ENCODE peak calls at places on chromosomes 4 and X, in four cellular contexts. One of them, this sample, is unnamed.

GRCh38 chr4:824461-825062 is 1.4 kb downstream of the CPLX1 start:
- DNase-seq in lower lobe of right lung: no peak
- DNase-seq in kidney: peak; percentile 39
- DNase-seq in endodermal cell: peak; percentile 56
- DNase-seq in this sample: no peak

GRCh38 chr4:137650051-137650450 is 117.8 kb upstream of the PCDH18 start:
- DNase-seq in lower lobe of right lung: no peak
- DNase-seq in endodermal cell: no peak
- DNase-seq in kidney: no peak
- DNase-seq in this sample: no peak

GRCh38 chr4:3338321-3338838 is 45.6 kb downstream of the RGS12 start:
- DNase-seq in endodermal cell: no peak
- DNase-seq in lower lobe of right lung: no peak
- DNase-seq in kidney: no peak
- DNase-seq in this sample: no peak

GRCh38 chrX:119502727-119503483 is 34.7 kb downstream of the SLC25A5 start:
- DNase-seq in endodermal cell: no peak
- DNase-seq in kidney: no peak
- DNase-seq in lower lobe of right lung: peak; percentile 72
- DNase-seq in this sample: peak; percentile 39

GRCh38 chr4:4994312-4995097 is 24.8 kb downstream of the CYTL1 start:
- DNase-seq in kidney: no peak
- DNase-seq in lower lobe of right lung: no peak
- DNase-seq in endodermal cell: no peak
- DNase-seq in this sample: no peak

GRCh38 chr4:6008092-6008551 is 10.1 kb downstream of the C4orf50 start:
- DNase-seq in lower lobe of right lung: no peak
- DNase-seq in endodermal cell: peak; percentile 86
- DNase-seq in kidney: peak; percentile 51
- DNase-seq in this sample: no peak

GRCh38 chr4:5711479-5712184 is 631 bp downstream of the EVC start:
- DNase-seq in lower lobe of right lung: peak; percentile 52
- DNase-seq in kidney: peak; percentile 81
- DNase-seq in endodermal cell: peak; percentile 82
- DNase-seq in this sample: peak; percentile 68

GRCh38 chrX:12771445-12772069 is 19.7 kb upstream of the PRPS2 start:
- DNase-seq in kidney: no peak
- DNase-seq in endodermal cell: peak; percentile 86
- DNase-seq in lower lobe of right lung: peak; percentile 78
- DNase-seq in this sample: no peak

GRCh38 chr4:186887211-186887785 is 163.6 kb upstream of the FAT1 start:
- DNase-seq in endodermal cell: no peak
- DNase-seq in lower lobe of right lung: no peak
- DNase-seq in kidney: no peak
- DNase-seq in this sample: peak; percentile 66

GRCh38 chrX:122625239-122625638 is 558.8 kb upstream of the GRIA3 start:
- DNase-seq in lower lobe of right lung: no peak
- DNase-seq in kidney: no peak
- DNase-seq in endodermal cell: no peak
- DNase-seq in this sample: peak; percentile 62

GRCh38 chr4:102608190-102608589 is 107.0 kb downstream of the NFKB1 start:
- DNase-seq in endodermal cell: no peak
- DNase-seq in kidney: no peak
- DNase-seq in lower lobe of right lung: no peak
- DNase-seq in this sample: peak; percentile 16

GRCh38 chr4:20773144-20773997 is 73.1 kb downstream of the PACRGL start:
- DNase-seq in endodermal cell: peak; percentile 88
- DNase-seq in kidney: no peak
- DNase-seq in lower lobe of right lung: peak; percentile 47
- DNase-seq in this sample: peak; percentile 18

GRCh38 chr4:2745981-2746806 is 9.9 kb downstream of the TNIP2 start:
- DNase-seq in kidney: peak; percentile 92
- DNase-seq in endodermal cell: no peak
- DNase-seq in lower lobe of right lung: peak; percentile 51
- DNase-seq in this sample: peak; percentile 52

GRCh38 chrX:47458528-47458927 is 24.5 kb downstream of the ZNF41 start:
- DNase-seq in kidney: no peak
- DNase-seq in lower lobe of right lung: no peak
- DNase-seq in endodermal cell: no peak
- DNase-seq in this sample: no peak

GRCh38 chrX:47456080-47456479 is 26.9 kb downstream of the ZNF41 start:
- DNase-seq in endodermal cell: no peak
- DNase-seq in kidney: no peak
- DNase-seq in lower lobe of right lung: no peak
- DNase-seq in this sample: no peak

DNA sequence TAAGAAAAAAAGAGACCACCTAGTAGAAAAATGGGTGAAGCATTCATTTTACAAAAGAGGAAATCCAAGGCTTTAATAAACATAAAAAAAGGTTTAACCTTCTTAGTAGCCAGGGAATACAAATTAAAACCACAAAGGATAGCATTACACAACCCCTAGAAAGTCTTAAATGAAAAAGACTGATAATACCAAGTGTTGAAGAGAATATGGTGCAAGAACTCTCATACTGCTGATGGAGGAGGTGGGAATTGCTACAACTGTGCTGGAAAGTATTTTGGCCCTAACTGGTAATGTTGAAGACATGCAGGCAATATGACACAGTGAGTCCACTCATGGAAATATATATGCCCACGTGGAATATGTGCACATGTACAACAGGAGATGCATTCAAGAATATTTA is 22.5 kb downstream of the ZNF41 start:
- DNase-seq in lower lobe of right lung: no peak
- DNase-seq in kidney: no peak
- DNase-seq in endodermal cell: no peak
- DNase-seq in this sample: no peak
- H3K9me3 ChIP-seq in lower lobe of right lung: no peaks in the 10 kb centered on the region
- H3K9me3 ChIP-seq in kidney: no peaks in the 10 kb centered on the region
- H3K9me3 ChIP-seq in endodermal cell: no peaks in the 10 kb centered on the region
- H3K9me3 ChIP-seq in this sample: no peaks in the 10 kb centered on the region

DNA sequence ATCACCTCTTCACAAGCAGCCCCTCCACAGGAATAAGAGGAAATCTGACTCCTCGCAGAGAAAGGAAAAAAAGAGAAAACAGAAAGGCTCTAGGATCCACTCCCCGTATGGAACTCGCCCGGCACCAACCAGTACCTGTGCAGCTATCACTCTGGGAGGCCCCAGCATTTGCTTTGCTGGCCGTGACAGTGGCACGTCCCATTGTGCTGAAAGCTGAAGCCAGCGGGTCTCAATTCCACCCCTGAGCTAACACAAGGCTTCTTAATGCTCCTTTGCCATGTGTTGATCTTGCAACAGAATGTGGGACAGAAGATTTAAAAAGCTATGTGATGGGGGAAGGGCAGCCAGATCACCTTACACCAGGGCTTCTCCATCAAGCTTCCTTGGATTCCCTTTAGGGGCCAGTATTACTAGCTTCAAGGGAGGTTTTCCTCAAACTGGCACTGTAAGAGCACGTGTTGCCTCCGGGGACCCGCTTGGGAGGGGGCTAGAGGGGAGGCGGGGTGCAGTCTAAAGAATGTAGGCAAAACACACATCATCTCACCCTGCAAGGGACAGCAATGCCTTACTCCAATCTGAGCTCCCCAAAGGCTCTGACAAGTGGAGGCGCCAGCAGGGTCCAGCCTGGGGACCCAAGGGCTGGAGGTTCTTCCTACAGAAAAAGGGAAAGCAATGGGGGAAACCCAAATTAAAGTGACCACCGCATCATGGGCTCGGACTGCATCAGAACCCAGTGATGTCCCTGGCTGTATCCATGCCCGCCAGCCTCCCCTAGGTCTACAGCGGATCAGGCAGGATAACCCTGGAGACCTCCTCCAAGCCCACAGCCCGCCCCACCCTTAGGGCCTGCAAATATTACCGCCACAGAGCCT is 1.2 kb downstream of the USP46 start:
- DNase-seq in kidney: no peak
- DNase-seq in endodermal cell: peak; percentile 83
- DNase-seq in lower lobe of right lung: no peak
- DNase-seq in this sample: no peak
- TF ChIP-seq CTCF in kidney: no peak
- TF ChIP-seq CTCF in endodermal cell: peak; percentile 47
- TF ChIP-seq CTCF in lower lobe of right lung: no peak
- TF ChIP-seq CTCF in this sample: no peak

GRCh38 chr4:22427676-22428075 is 88.2 kb downstream of the ADGRA3 start:
- DNase-seq in endodermal cell: no peak
- DNase-seq in kidney: no peak
- DNase-seq in lower lobe of right lung: no peak
- DNase-seq in this sample: no peak
- H3K36me3 ChIP-seq in endodermal cell: peaks cover 47% of the 10 kb centered on the region
- H3K36me3 ChIP-seq in kidney: no peaks in the 10 kb centered on the region
- H3K36me3 ChIP-seq in lower lobe of right lung: peaks cover 5% of the 10 kb centered on the region
- H3K36me3 ChIP-seq in this sample: no peaks in the 10 kb centered on the region

GRCh38 chrX:153342762-153343558 is 9.0 kb downstream of the ZNF275 start:
- DNase-seq in kidney: no peak
- DNase-seq in endodermal cell: no peak
- DNase-seq in lower lobe of right lung: no peak
- DNase-seq in this sample: no peak

GRCh38 chrX:153347530-153347929 is 13.6 kb downstream of the ZNF275 start:
- DNase-seq in kidney: no peak
- DNase-seq in endodermal cell: no peak
- DNase-seq in lower lobe of right lung: no peak
- DNase-seq in this sample: no peak

GRCh38 chrX:153340111-153340510 is 6.2 kb downstream of the ZNF275 start:
- DNase-seq in kidney: no peak
- DNase-seq in endodermal cell: no peak
- DNase-seq in lower lobe of right lung: no peak
- DNase-seq in this sample: no peak

GRCh38 chrX:153339662-153340061 is 5.7 kb downstream of the ZNF275 start:
- DNase-seq in endodermal cell: no peak
- DNase-seq in kidney: no peak
- DNase-seq in lower lobe of right lung: no peak
- DNase-seq in this sample: no peak

DNA sequence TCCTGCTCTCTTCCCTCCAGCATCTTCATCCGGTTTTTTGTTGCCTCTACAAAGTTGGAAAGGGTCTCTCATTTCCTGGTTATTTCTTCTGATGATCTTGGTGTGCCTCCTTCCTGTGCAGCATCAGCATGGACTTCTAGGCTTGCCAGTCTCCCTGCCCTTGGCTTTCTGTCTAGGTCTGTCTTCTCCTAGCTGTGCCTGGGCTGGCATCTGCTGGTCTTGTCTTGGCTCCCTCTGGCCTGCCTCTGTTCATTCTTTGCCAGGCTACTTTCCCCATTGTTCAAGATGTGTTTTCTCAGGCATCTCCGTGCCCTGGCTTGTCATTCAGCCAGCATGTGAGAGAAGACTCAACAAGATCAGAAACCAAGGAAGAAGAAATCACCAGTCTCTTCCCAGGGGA is 9.7 kb downstream of the ZNF275 start:
- DNase-seq in kidney: no peak
- DNase-seq in endodermal cell: no peak
- DNase-seq in lower lobe of right lung: no peak
- DNase-seq in this sample: no peak
- H3K9me3 ChIP-seq in kidney: no peaks in the 10 kb centered on the region
- H3K9me3 ChIP-seq in endodermal cell: no peaks in the 10 kb centered on the region
- H3K9me3 ChIP-seq in lower lobe of right lung: no peaks in the 10 kb centered on the region
- H3K9me3 ChIP-seq in this sample: no peaks in the 10 kb centered on the region

DNA sequence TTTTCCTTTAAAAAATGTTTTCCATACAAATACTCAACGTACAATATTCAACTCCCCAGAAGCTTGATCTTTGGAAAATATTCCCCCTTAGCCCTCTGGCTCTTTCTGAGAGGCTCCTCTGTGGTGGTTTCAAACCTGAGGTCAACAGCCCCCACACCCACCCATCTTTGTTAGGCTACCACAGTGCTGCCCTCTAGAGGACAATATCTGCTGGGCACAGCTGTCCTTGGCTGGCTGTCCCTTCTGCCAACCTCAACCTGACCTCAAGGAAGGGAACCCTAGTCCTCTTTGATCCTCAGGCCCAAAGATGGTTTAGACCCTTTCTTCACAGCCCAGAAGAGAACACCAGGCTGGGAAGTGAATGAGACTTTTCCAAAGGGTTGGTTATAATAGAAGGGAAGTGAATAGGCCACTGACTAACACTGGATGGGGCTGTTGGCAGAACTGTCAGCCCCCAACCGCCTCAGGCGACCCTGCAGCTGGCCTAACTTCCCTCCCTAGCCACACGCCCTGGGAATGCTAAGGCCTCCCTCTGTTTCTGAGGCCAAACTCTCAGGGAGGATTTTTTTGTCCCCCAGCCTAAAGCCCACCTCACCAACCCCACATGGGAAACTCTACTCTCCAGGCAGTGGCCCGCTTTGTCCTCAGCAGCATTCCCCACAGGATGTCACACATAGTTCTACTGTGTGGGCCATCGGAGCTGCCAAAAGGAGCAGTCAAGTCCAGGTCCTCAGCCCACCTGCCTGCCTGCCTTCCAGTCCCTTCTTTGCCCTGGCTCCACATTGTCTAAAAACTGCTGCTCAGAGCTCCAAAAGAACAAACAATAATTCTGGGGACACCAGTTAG is 34.3 kb downstream of the NYX start:
- DNase-seq in kidney: no peak
- DNase-seq in lower lobe of right lung: no peak
- DNase-seq in endodermal cell: peak; percentile 87
- DNase-seq in this sample: no peak
- TF ChIP-seq CTCF in kidney: no peak
- TF ChIP-seq CTCF in lower lobe of right lung: peak; percentile 29
- TF ChIP-seq CTCF in endodermal cell: peak; percentile 78
- TF ChIP-seq CTCF in this sample: peak; percentile 24

DNA sequence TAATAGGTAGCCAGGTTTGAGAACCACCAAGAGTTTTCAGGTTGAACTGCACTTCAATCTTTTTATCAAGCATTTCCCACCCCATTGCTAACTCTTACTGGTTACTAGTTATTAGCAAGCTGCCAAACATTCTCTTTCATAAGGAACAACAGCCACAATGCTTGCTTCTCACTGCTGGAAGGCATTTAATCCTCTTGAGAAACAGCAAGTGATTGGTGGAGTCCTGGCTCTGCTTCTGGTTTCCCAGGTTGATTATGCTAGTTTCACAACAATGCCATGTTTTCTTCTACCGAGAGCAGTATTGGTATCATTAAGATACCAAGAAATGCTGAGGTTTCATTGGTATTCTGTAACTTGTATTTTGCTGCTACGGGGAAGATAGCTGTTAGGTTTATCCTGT is 32.2 kb upstream of the TXLNG start:
- DNase-seq in endodermal cell: peak; percentile 57
- DNase-seq in kidney: no peak
- DNase-seq in lower lobe of right lung: no peak
- DNase-seq in this sample: no peak
- H3K36me3 ChIP-seq in endodermal cell: peaks cover 32% of the 10 kb centered on the region
- H3K36me3 ChIP-seq in kidney: peaks cover 7% of the 10 kb centered on the region
- H3K36me3 ChIP-seq in lower lobe of right lung: peaks cover 65% of the 10 kb centered on the region
- H3K36me3 ChIP-seq in this sample: peaks cover 11% of the 10 kb centered on the region

DNA sequence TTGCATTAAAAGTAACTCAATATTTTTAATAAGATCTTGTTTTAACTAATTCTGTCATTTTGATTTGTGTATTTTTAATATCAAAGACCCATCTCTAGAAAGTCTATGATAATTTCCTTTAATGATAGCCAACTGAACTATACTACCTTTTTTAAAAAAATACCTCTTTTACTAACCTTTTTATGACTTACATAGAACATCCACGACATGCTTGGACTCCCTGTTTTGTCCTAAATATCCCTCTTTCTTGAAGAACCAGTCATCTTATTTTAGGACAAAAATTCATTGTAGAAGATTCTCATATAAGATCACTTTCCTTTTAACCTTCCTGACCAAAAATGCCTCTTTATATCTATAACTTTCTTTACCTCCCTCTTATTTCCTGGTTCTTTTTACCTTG is 76.8 kb upstream of the GC start:
- DNase-seq in kidney: no peak
- DNase-seq in lower lobe of right lung: no peak
- DNase-seq in endodermal cell: peak; percentile 49
- DNase-seq in this sample: no peak
- H3K9me3 ChIP-seq in kidney: no peaks in the 10 kb centered on the region
- H3K9me3 ChIP-seq in lower lobe of right lung: peaks cover 27% of the 10 kb centered on the region
- H3K9me3 ChIP-seq in endodermal cell: peaks cover 73% of the 10 kb centered on the region
- H3K9me3 ChIP-seq in this sample: no peaks in the 10 kb centered on the region

This sample was measured in astrocyte.